ENCODE peak calls at places on chromosomes 1 and 21, in seven cellular contexts. C is NT2/D1, A is left ventricle myocardium inferior, G is heart left ventricle, W is neuronal stem cell, E is GM23338, O is PC-3. D is an unnamed sample. For H3K4me1, the result is how much of the 10 kb centered on the place peaks cover.

GRCh38 chr21:36994501-36995189 is 11.9 kb upstream of the RIPPLY3 start:
- DNase-seq in C (no peak), A (no peak), G (no peak), W (no peak), E (peak), O (no peak), D (peak)

GRCh38 chr1:9875636-9876000 is 34.5 kb downstream of the CTNNBIP1 start:
- DNase-seq in C (no peak), A (no peak), G (no peak), W (no peak), E (no peak), O (no peak), D (no peak)

GRCh38 chr1:54537611-54538010 is 10.4 kb upstream of the ACOT11 start:
- DNase-seq in C (no peak), A (no peak), G (no peak), W (no peak), E (no peak), O (no peak), D (no peak)

GRCh38 chr1:94803517-94804441 is 16.4 kb upstream of the SLC44A3 start:
- DNase-seq in C (no peak), A (no peak), G (peak), W (no peak), E (no peak), O (no peak), D (no peak)

GRCh38 chr1:174364996-174365760 is 82.6 kb upstream of the GPR52 start:
- DNase-seq in C (no peak), A (no peak), G (no peak), W (no peak), E (no peak), O (no peak), D (no peak)

GRCh38 chr1:92995420-92996130 is 34.3 kb upstream of the DIPK1A start:
- DNase-seq in C (no peak), A (no peak), G (no peak), W (no peak), E (no peak), O (peak), D (no peak)

GRCh38 chr1:37999434-38000232 is 5.7 kb downstream of the FHL3 start:
- DNase-seq in C (no peak), A (peak), G (peak), W (no peak), E (peak), O (peak), D (no peak)

GRCh38 chr1:105874621-105875020 is 1181.9 kb upstream of the PRMT6 start:
- DNase-seq in C (no peak), A (no peak), G (no peak), W (no peak), E (no peak), O (no peak), D (no peak)

GRCh38 chr1:72892461-72892860 is 610.1 kb upstream of the NEGR1 start:
- DNase-seq in C (no peak), A (no peak), G (no peak), W (no peak), E (no peak), O (peak), D (no peak)

GRCh38 chr1:199089393-199090122 is 450.7 kb downstream of the PTPRC start:
- DNase-seq in C (no peak), A (no peak), G (no peak), W (no peak), E (no peak), O (no peak), D (peak)

GRCh38 chr21:34983680-34984086 is 65.4 kb downstream of the RUNX1 start:
- DNase-seq in C (no peak), A (no peak), G (no peak), W (no peak), E (no peak), O (peak), D (peak)

GRCh38 chr1:29623501-29623900 is 387.2 kb downstream of the PTPRU start:
- DNase-seq in C (no peak), A (no peak), G (no peak), W (no peak), E (no peak), O (no peak), D (no peak)

GRCh38 chr1:45802343-45803298 is 791 bp upstream of the MAST2 start:
- DNase-seq in C (peak), A (peak), G (peak), W (peak), E (peak), O (peak), D (no peak)

GRCh38 chr1:160116277-160117147 is 953 bp downstream of the ATP1A2 start:
- DNase-seq in C (no peak), A (no peak), G (no peak), W (no peak), E (no peak), O (peak), D (no peak)

GRCh38 chr1:8858888-8859706 is 19.4 kb downstream of the ENO1 start:
- DNase-seq in C (no peak), A (no peak), G (no peak), W (peak), E (peak), O (peak), D (peak)

GRCh38 chr1:158011714-158012113 is 18.3 kb downstream of the KIRREL1 start:
- DNase-seq in C (no peak), A (no peak), G (no peak), W (no peak), E (no peak), O (no peak), D (no peak)

GRCh38 chr1:9652379-9653194 is 1.1 kb downstream of the PIK3CD start:
- DNase-seq in C (no peak), A (peak), G (no peak), W (no peak), E (peak), O (no peak), D (peak)

GRCh38 chr1:11985851-11986250 is 5.6 kb downstream of the MFN2 start:
- DNase-seq in C (no peak), A (no peak), G (no peak), W (no peak), E (no peak), O (no peak), D (no peak)

GRCh38 chr1:246161626-246162025 is 345.5 kb downstream of the SMYD3 start:
- DNase-seq in C (no peak), A (no peak), G (no peak), W (no peak), E (no peak), O (peak), D (no peak)

GRCh38 chr21:27212444-27212843 is 245.6 kb upstream of the ADAMTS5 start:
- DNase-seq in C (no peak), A (no peak), G (no peak), W (no peak), E (no peak), O (no peak), D (no peak)

GRCh38 chr1:206470692-206471414 is 577 bp downstream of the IKBKE start:
- DNase-seq in C (peak), A (no peak), G (no peak), W (no peak), E (peak), O (peak), D (peak)

GRCh38 chr1:37410815-37411214 is 63.6 kb upstream of the ZC3H12A start:
- DNase-seq in C (peak), A (no peak), G (no peak), W (peak), E (peak), O (peak), D (no peak)

GRCh38 chr1:97252076-97252475 is 530.5 kb downstream of the PTBP2 start:
- DNase-seq in C (no peak), A (no peak), G (no peak), W (no peak), E (no peak), O (peak), D (no peak)

GRCh38 chr1:204477036-204477740 is 17.4 kb downstream of the PIK3C2B start:
- DNase-seq in C (no peak), A (no peak), G (no peak), W (no peak), E (no peak), O (no peak), D (no peak)

GRCh38 chr1:232421143-232421796 is 208.7 kb downstream of the SIPA1L2 start:
- DNase-seq in C (no peak), A (no peak), G (no peak), W (no peak), E (no peak), O (no peak), D (no peak)

GRCh38 chr1:235781807-235782206 is 84.9 kb downstream of the LYST start:
- DNase-seq in C (no peak), A (no peak), G (no peak), W (no peak), E (no peak), O (no peak), D (no peak)

GRCh38 chr1:168387781-168388760 is 107.4 kb downstream of the TBX19 start:
- DNase-seq in C (no peak), A (no peak), G (no peak), W (no peak), E (peak), O (no peak), D (no peak)

GRCh38 chr1:62981434-62981833 is 197.5 kb downstream of the ATG4C start:
- DNase-seq in C (no peak), A (no peak), G (peak), W (no peak), E (no peak), O (no peak), D (no peak)

GRCh38 chr1:93847811-93848288 is 31.2 kb downstream of the DNTTIP2 start:
- DNase-seq in C (no peak), A (peak), G (peak), W (peak), E (peak), O (peak), D (peak)

GRCh38 chr1:226568077-226568831 is 19.7 kb downstream of the STUM start:
- DNase-seq in C (no peak), A (no peak), G (no peak), W (no peak), E (peak), O (peak), D (no peak)

GRCh38 chr1:234409328-234409727 is 36.1 kb downstream of the COA6 start:
- DNase-seq in C (no peak), A (no peak), G (no peak), W (no peak), E (no peak), O (no peak), D (no peak)

GRCh38 chr1:74504125-74505065 is 8.0 kb downstream of the LRRC53 start:
- DNase-seq in C (peak), A (peak), G (peak), W (peak), E (peak), O (peak), D (no peak)

GRCh38 chr1:45211061-45211460 is 4.7 kb upstream of the ZSWIM5 start:
- DNase-seq in C (no peak), A (no peak), G (no peak), W (no peak), E (no peak), O (no peak), D (no peak)

GRCh38 chr1:74895411-74895810 is 162.5 kb downstream of the TYW3 start:
- DNase-seq in C (no peak), A (no peak), G (no peak), W (no peak), E (no peak), O (no peak), D (no peak)

GRCh38 chr1:92486251-92487077 is at the start of gene GFI1:
- DNase-seq in C (no peak), A (peak), G (no peak), W (peak), E (peak), O (no peak), D (peak)

GRCh38 chr1:246566808-246567154 is 525 bp downstream of the CNST start:
- DNase-seq in C (no peak), A (no peak), G (no peak), W (no peak), E (no peak), O (peak), D (no peak)

GRCh38 chr1:5740450-5740849 is 251.8 kb downstream of the NPHP4 start:
- DNase-seq in C (no peak), A (no peak), G (no peak), W (no peak), E (no peak), O (no peak), D (no peak)
- H3K4me1 ChIP-seq in C (under half), A (under half), G (under half), W (under half), E (under half), O (under half), D (under half)

GRCh38 chr1:27519341-27520258 is 29.6 kb upstream of the WASF2 start:
- DNase-seq in C (no peak), A (peak), G (no peak), W (no peak), E (no peak), O (no peak), D (no peak)

GRCh38 chr1:27517907-27518718 is 28.1 kb upstream of the WASF2 start:
- DNase-seq in C (no peak), A (no peak), G (no peak), W (no peak), E (no peak), O (peak), D (no peak)

GRCh38 chr1:27520651-27521050 is 30.7 kb upstream of the WASF2 start:
- DNase-seq in C (no peak), A (peak), G (no peak), W (no peak), E (no peak), O (no peak), D (no peak)

GRCh38 chr1:27517305-27517704 is 27.3 kb upstream of the WASF2 start:
- DNase-seq in C (no peak), A (no peak), G (no peak), W (no peak), E (no peak), O (peak), D (no peak)

GRCh38 chr1:27518808-27519207 is 28.8 kb upstream of the WASF2 start:
- DNase-seq in C (no peak), A (no peak), G (no peak), W (no peak), E (no peak), O (no peak), D (no peak)
- H3K4me1 ChIP-seq in C (half or more), A (half or more), G (half or more), W (under half), E (under half), O (under half), D (under half)

DNA sequence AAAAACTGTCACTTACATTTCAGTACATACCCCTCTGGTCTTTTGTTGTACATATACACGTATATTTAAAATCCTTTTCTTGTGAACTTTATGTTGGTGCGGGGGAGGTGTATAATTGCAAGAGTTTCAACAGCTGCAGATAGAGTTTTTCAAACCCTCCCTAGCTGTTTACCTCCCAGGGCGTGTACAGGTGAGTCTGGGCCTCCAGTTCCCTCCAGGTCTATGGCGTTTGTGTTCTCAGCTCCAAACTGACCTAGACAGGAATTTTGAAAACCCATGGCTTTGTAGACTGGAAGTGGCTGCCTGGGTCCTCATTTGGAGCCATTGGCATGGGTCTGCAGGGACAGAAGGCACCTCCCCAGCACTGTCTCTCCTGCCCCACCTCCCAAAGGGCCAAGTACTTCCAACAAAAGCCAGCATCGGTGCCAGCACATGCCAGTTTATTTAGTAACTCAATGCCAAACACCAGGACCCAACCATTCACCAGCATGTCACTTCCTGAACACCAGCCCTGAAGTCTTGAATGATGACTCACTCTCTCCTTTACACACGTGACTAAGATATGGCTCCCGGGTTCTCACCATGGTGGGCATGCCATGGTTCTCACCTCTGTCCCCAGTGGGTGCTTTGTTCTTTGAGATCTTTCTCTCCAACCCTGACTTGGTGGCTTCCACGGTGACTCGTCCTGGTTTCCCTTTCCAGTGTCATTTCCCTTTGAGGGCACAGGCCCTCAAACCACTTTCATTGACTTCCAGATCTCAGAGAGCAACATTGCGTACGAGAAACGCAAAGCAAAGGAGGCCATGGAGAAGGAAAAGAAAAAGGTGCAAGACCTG is 57.3 kb upstream of the EFHD2 start:
- DNase-seq in C (no peak), A (no peak), G (no peak), W (no peak), E (no peak), O (peak), D (no peak)
- H3K4me1 ChIP-seq in C (under half), A (under half), G (under half), W (under half), E (under half), O (half or more), D (under half)

DNA sequence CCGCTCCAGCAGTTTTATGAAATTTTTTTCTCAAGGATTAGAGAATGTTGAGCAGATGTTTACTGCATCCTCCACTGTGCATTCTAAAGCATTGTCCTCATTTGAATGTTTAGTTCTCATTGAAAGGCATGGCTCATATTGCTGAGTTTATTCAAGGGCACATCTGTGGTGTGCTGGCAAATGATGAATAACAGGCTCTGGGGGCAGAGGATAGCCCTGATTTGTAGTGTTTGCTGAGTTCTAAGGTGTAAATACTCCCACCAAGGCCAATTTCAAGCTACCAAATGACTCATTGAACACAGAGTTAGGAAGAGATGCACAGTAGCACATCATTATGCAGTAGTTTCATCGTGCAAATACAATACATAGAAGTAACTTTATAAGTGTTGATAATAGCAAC is 303.3 kb upstream of the FAM78B start:
- DNase-seq in C (no peak), A (no peak), G (no peak), W (no peak), E (no peak), O (no peak), D (no peak)
- H3K4me1 ChIP-seq in C (under half), A (under half), G (under half), W (under half), E (under half), O (under half), D (under half)

GRCh38 chr1:20600156-20600555 is 11.3 kb downstream of the CDA start:
- DNase-seq in C (no peak), A (no peak), G (no peak), W (no peak), E (no peak), O (peak), D (no peak)
- H3K4me1 ChIP-seq in C (under half), A (under half), G (under half), W (under half), E (under half), O (half or more), D (under half)

GRCh38 chr1:16904560-16905111 is 8.9 kb downstream of the RNU1-2 start:
- DNase-seq in C (peak), A (peak), G (peak), W (peak), E (peak), O (peak), D (peak)

GRCh38 chr1:16905112-16905855 is 9.5 kb downstream of the RNU1-2 start:
- DNase-seq in C (no peak), A (no peak), G (no peak), W (peak), E (peak), O (peak), D (no peak)

GRCh38 chr1:16907870-16908758 is 12.3 kb downstream of the RNU1-2 start:
- DNase-seq in C (no peak), A (no peak), G (no peak), W (no peak), E (peak), O (no peak), D (no peak)

GRCh38 chr1:16906873-16907272 is 11.1 kb downstream of the RNU1-2 start:
- DNase-seq in C (no peak), A (no peak), G (no peak), W (no peak), E (no peak), O (no peak), D (no peak)

GRCh38 chr1:16905856-16906702 is 10.3 kb downstream of the RNU1-2 start:
- DNase-seq in C (no peak), A (no peak), G (no peak), W (no peak), E (no peak), O (peak), D (no peak)
- H3K4me1 ChIP-seq in C (under half), A (under half), G (under half), W (under half), E (under half), O (under half), D (under half)